ENCODE peak calls at places on chromosomes 12 and 14, in ten cellular contexts. K, S, H, O, C, G, P, W, F and N are unnamed samples.

GRCh38 chr14:96762650-96763049 is 34.5 kb upstream of the VRK1 start:
- DNase-seq in P (no peak), K (peak), S (no peak), G (peak), F (no peak), C (peak), W (peak), H (peak), O (peak), N (peak)

GRCh38 chr12:109981311-109981710 is 14.9 kb downstream of the GIT2 start:
- DNase-seq in W (no peak), G (peak), H (no peak), P (peak), S (no peak), O (no peak), C (no peak), K (no peak), F (no peak), N (no peak)

GRCh38 chr12:48329199-48329939 is 21.4 kb downstream of the ZNF641 start:
- DNase-seq in F (no peak), G (no peak), K (no peak), O (no peak), H (no peak), P (no peak), C (no peak), S (no peak), W (no peak), N (no peak)

GRCh38 chr14:102545461-102546265 is 36.1 kb upstream of the ANKRD9 start:
- DNase-seq in K (peak), G (no peak), P (no peak), H (no peak), O (no peak), S (no peak), C (no peak), F (peak), W (no peak), N (no peak)

GRCh38 chr14:95314609-95315008 is 5.1 kb downstream of the CLMN start:
- DNase-seq in O (peak), C (no peak), G (no peak), K (no peak), P (no peak), F (no peak), S (no peak), H (no peak), W (peak), N (no peak)

GRCh38 chr12:91274886-91275285 is 92.3 kb upstream of the DCN start:
- DNase-seq in S (peak), W (peak), C (no peak), O (no peak), F (peak), P (no peak), K (peak), H (no peak), G (no peak), N (no peak)

GRCh38 chr12:102063066-102063465 is 1.3 kb upstream of the WASHC3 start:
- DNase-seq in P (no peak), C (no peak), W (no peak), F (no peak), O (peak), S (no peak), H (no peak), G (no peak), K (no peak), N (no peak)

GRCh38 chr12:75658826-75659823 is 147.7 kb upstream of the KRR1 start:
- DNase-seq in F (peak), G (no peak), P (no peak), H (no peak), K (peak), S (peak), O (peak), W (peak), C (no peak), N (peak)

GRCh38 chr12:123398918-123399617 is 15.1 kb downstream of the KMT5A start:
- DNase-seq in C (peak), P (no peak), G (no peak), K (no peak), O (no peak), W (no peak), H (no peak), F (no peak), S (no peak), N (no peak)

GRCh38 chr12:120394483-120395367 is 25.8 kb upstream of the MSI1 start:
- DNase-seq in G (no peak), P (no peak), H (peak), S (no peak), K (no peak), F (no peak), W (no peak), O (peak), C (no peak), N (no peak)

GRCh38 chr14:96761066-96761465 is 36.1 kb upstream of the VRK1 start:
- DNase-seq in F (no peak), P (no peak), S (no peak), W (no peak), K (no peak), O (no peak), H (no peak), G (no peak), C (peak), N (no peak)

GRCh38 chr12:78181544-78182162 is 351.0 kb downstream of the NAV3 start:
- DNase-seq in P (no peak), K (peak), W (peak), S (peak), C (no peak), H (no peak), O (peak), F (no peak), G (no peak), N (no peak)

GRCh38 chr12:71694099-71694820 is 8.4 kb downstream of the TMEM19 start:
- DNase-seq in S (no peak), O (no peak), W (no peak), C (no peak), H (no peak), K (no peak), G (no peak), F (no peak), P (no peak), N (no peak)

GRCh38 chr12:80001562-80001961 is 66.7 kb upstream of the PPP1R12A start:
- DNase-seq in W (no peak), F (no peak), G (no peak), H (no peak), C (no peak), O (peak), K (no peak), P (no peak), S (no peak), N (no peak)

GRCh38 chr12:24111591-24111990 is 162.1 kb upstream of the SOX5 start:
- DNase-seq in G (no peak), P (no peak), S (peak), O (no peak), K (peak), W (peak), H (no peak), C (no peak), F (no peak), N (no peak)

GRCh38 chr12:105352940-105353635 is 22.6 kb downstream of the C12orf75 start:
- DNase-seq in C (no peak), S (peak), G (no peak), F (no peak), O (peak), W (peak), P (no peak), K (no peak), H (no peak), N (no peak)

GRCh38 chr12:113109360-113109759 is 26.2 kb downstream of the RASAL1 start:
- DNase-seq in K (no peak), G (no peak), C (no peak), S (no peak), H (no peak), F (no peak), P (no peak), W (no peak), O (no peak), N (no peak)

GRCh38 chr14:36657409-36658090 is 4.1 kb upstream of the PAX9 start:
- DNase-seq in C (no peak), S (no peak), G (no peak), H (no peak), O (peak), W (no peak), F (no peak), K (no peak), P (no peak), N (no peak)

GRCh38 chr12:3366451-3367155 is 124.4 kb upstream of the PRMT8 start:
- DNase-seq in C (no peak), G (no peak), K (no peak), H (no peak), W (no peak), P (no peak), O (no peak), S (no peak), F (no peak), N (no peak)
- H3K4me3 ChIP-seq in C (no peak), G (no peak), K (no peak), H (no peak), W (no peak), P (no peak), O (peak), S (no peak), F (no peak), N (no peak)

DNA sequence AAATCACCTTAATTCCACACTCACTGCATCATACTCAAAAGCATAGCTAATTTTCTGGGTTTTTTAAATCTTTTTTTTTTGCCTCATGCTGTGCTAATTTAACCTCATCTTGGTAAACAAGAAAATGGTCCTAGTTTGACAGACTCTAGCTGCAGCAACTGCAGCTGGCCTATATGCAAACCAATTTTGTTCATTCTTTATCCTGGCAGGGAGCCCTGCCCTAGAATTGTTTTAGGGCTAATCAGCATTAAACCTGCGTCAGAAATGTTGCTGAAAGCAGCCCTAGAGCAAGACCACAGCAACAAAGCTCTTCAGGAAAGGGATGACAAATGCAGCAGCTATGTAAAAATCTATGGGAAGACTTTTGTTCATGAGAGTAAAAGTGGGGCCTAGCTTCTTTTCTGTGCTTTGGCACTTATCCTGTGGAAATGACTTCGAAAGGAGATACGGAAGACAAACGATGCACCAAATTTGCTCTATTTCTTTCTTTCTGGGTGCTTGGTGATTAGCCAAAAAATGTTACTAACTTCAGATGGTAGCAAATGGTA is 72.2 kb downstream of the DENND5B start:
- DNase-seq in H (no peak), S (peak), C (no peak), O (peak), P (no peak), W (peak), G (no peak), K (peak), F (peak), N (peak)
- H3K4me3 ChIP-seq in H (no peak), S (no peak), C (no peak), O (no peak), P (no peak), W (no peak), G (no peak), K (no peak), F (no peak), N (no peak)

GRCh38 chr12:57133916-57134315 is 5.6 kb downstream of the LRP1 start:
- DNase-seq in P (no peak), H (no peak), O (no peak), C (no peak), S (no peak), W (peak), G (no peak), F (no peak), K (no peak), N (no peak)
- H3K4me3 ChIP-seq in P (no peak), H (no peak), O (no peak), C (no peak), S (peak), W (peak), G (no peak), F (peak), K (no peak), N (no peak)

GRCh38 chr12:92595663-92596062 is 107.1 kb upstream of the PLEKHG7 start:
- DNase-seq in C (no peak), G (no peak), O (no peak), S (no peak), H (no peak), K (no peak), W (no peak), P (no peak), F (no peak), N (no peak)

GRCh38 chr12:92597997-92598396 is 104.8 kb upstream of the PLEKHG7 start:
- DNase-seq in P (no peak), H (no peak), O (peak), K (peak), C (no peak), F (no peak), S (no peak), G (no peak), W (peak), N (peak)

GRCh38 chr12:92596388-92596787 is 106.4 kb upstream of the PLEKHG7 start:
- DNase-seq in K (peak), F (no peak), C (no peak), H (no peak), O (peak), W (peak), P (no peak), G (no peak), S (no peak), N (peak)

GRCh38 chr12:92597118-92597517 is 105.7 kb upstream of the PLEKHG7 start:
- DNase-seq in O (no peak), P (no peak), F (no peak), S (no peak), H (no peak), C (no peak), K (no peak), G (no peak), W (no peak), N (no peak)

GRCh38 chr12:92593734-92594402 is 108.9 kb upstream of the PLEKHG7 start:
- DNase-seq in G (peak), F (peak), S (no peak), H (no peak), C (no peak), K (peak), W (peak), P (peak), O (peak), N (peak)
- H3K4me3 ChIP-seq in G (no peak), F (no peak), S (no peak), H (no peak), C (no peak), K (no peak), W (no peak), P (no peak), O (no peak), N (no peak)

GRCh38 chr12:70002097-70002911 is 177.3 kb downstream of the MYRFL start:
- DNase-seq in S (no peak), H (no peak), C (no peak), F (no peak), O (no peak), P (no peak), G (no peak), W (peak), K (no peak), N (no peak)
- H3K4me3 ChIP-seq in S (no peak), H (no peak), C (no peak), F (no peak), O (no peak), P (no peak), G (no peak), W (no peak), K (no peak), N (no peak)

DNA sequence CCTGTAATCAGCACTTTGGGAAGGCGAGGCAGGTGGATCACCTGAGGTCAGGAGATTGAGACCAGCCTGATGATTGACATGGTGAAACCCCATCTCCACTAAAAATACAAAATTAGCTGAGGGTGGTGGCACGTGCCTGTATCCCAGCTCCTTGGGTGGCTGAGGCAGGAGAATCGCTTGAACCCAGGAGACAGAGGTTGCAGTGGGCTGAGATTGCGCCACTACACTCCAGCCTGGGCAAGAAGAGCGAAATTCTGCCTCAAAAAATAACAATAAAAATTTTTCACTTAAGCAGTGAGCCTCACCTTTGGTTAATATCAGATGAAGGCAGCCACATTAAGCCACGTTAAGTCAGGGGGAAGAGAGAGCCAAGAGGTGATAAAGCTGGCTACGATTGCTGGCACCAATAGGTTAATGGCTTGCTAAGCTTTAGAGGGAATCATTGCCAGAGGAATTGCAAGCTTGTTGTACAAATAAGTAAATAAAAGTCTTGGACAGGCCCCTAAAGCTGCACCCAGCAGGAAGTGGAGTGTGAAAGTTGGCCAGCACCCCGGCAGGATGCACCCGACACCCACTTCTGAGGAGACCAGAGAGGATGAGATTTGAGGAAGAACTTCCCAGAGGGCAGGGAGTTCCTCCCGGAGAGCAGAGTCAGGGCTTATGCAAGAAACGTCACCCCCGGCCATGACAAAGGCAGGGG is 41.3 kb upstream of the TESC start:
- DNase-seq in W (no peak), C (no peak), S (no peak), H (peak), K (no peak), G (no peak), F (no peak), P (no peak), O (peak), N (no peak)
- H3K4me3 ChIP-seq in W (no peak), C (no peak), S (no peak), H (no peak), K (no peak), G (no peak), F (no peak), P (no peak), O (no peak), N (no peak)

GRCh38 chr14:88551094-88551870 is 3.5 kb downstream of the PTPN21 start:
- DNase-seq in P (no peak), O (peak), H (peak), G (no peak), W (peak), K (peak), S (peak), F (peak), C (peak), N (peak)

GRCh38 chr14:88553886-88554457 is 835 bp downstream of the PTPN21 start:
- DNase-seq in S (no peak), P (no peak), O (peak), C (no peak), W (peak), F (no peak), K (peak), G (no peak), H (no peak), N (no peak)

GRCh38 chr14:88554458-88555286 is at the start of gene PTPN21:
- DNase-seq in O (peak), F (no peak), G (no peak), W (peak), C (peak), S (no peak), H (peak), P (no peak), K (peak), N (no peak)

GRCh38 chr14:88551936-88552565 is 2.8 kb downstream of the PTPN21 start:
- DNase-seq in K (peak), S (no peak), H (no peak), G (no peak), O (peak), C (no peak), F (no peak), W (peak), P (no peak), N (no peak)

GRCh38 chr14:88552859-88553258 is 1.9 kb downstream of the PTPN21 start:
- DNase-seq in C (no peak), H (no peak), W (no peak), F (no peak), S (no peak), P (no peak), G (no peak), K (no peak), O (no peak), N (no peak)
- H3K4me3 ChIP-seq in C (no peak), H (no peak), W (peak), F (no peak), S (no peak), P (no peak), G (no peak), K (peak), O (peak), N (no peak)